ENCODE peak calls at places on chromosomes 6 and 20, in four cellular contexts. H is cardiac muscle cell, B is breast epithelium, E is GM23248. D is an unnamed sample.

GRCh38 chr6:146123611-146124010 is 94.7 kb downstream of the GRM1 start:
- DNase-seq in H (no peak), B (no peak), E (no peak), D (no peak)

GRCh38 chr20:18477821-18478220 is 10.6 kb downstream of the POLR3F start:
- DNase-seq in H (no peak), B (no peak), E (no peak), D (no peak)

GRCh38 chr6:26019261-26019845 is 56.8 kb downstream of the TRIM38 start:
- DNase-seq in H (peak; percentile 18), B (no peak), E (no peak), D (no peak)

GRCh38 chr6:17980329-17980728 is 7.1 kb downstream of the KIF13A start:
- DNase-seq in H (no peak), B (no peak), E (no peak), D (no peak)

GRCh38 chr6:120274547-120274946 is 925.0 kb upstream of the MAN1A1 start:
- DNase-seq in H (no peak), B (no peak), E (no peak), D (no peak)

GRCh38 chr20:18532626-18533025 is 24.9 kb downstream of the SEC23B start:
- DNase-seq in H (no peak), B (no peak), E (no peak), D (no peak)

GRCh38 chr6:118581489-118581959 is 33.4 kb downstream of the PLN start:
- DNase-seq in H (peak; percentile 81), B (no peak), E (peak; percentile 81), D (no peak)

GRCh38 chr6:37110455-37111155 is 59.3 kb upstream of the PIM1 start:
- DNase-seq in H (peak; percentile 57), B (no peak), E (peak; percentile 23), D (no peak)

GRCh38 chr20:55514498-55514897 is 490.8 kb downstream of the CBLN4 start:
- DNase-seq in H (no peak), B (no peak), E (no peak), D (no peak)

GRCh38 chr6:137867685-137868509 is 838 bp downstream of the TNFAIP3 start:
- DNase-seq in H (no peak), B (no peak), E (peak; percentile 53), D (peak; percentile 38)

GRCh38 chr6:13248053-13248452 is 80.3 kb downstream of the TBC1D7 start:
- DNase-seq in H (peak; percentile 64), B (no peak), E (no peak), D (no peak)

GRCh38 chr6:1562171-1562955 is 47.4 kb upstream of the FOXC1 start:
- DNase-seq in H (no peak), B (no peak), E (no peak), D (no peak)

GRCh38 chr6:146593978-146594377 is 4.8 kb upstream of the ADGB start:
- DNase-seq in H (no peak), B (no peak), E (no peak), D (no peak)

GRCh38 chr6:13229205-13230085 is 98.9 kb downstream of the TBC1D7 start:
- DNase-seq in H (peak; percentile 36), B (no peak), E (no peak), D (no peak)

DNA sequence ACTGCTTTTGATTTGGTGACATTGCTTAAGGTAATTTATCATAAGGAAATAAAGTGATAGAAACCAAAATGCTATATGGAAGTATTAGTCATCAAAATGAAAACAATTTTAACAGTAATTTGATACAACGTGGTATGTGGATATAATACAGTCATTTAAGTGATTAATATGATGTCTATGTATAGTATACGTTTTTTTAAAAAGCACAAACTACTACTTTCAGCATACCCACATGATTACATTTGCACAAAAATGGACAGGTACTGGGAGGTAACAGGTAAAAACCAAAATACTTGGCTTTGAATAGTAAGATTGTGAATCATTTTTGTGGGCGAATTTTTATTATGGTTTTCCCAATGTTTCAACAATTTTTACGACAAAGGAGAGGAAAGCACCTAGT is 97.6 kb downstream of the OGFRL1 start:
- DNase-seq in H (no peak), B (no peak), E (no peak), D (no peak)
- H3K4me1 ChIP-seq in H (peaks cover 4% of the 10 kb centered on the region), B (no peaks in the 10 kb centered on the region), E (peaks cover 38% of the 10 kb centered on the region), D (no peaks in the 10 kb centered on the region)

GRCh38 chr20:13008761-13009681 is at the start of gene SPTLC3:
- DNase-seq in H (peak; percentile 51), B (peak; percentile 55), E (peak; percentile 53), D (peak; percentile 61)
- H3K4me3 ChIP-seq in H (peak within 1 kb of the TSS; percentile 24), B (peak within 1 kb of the TSS; percentile 69), E (peak within 1 kb of the TSS; percentile 76), D (peak within 1 kb of the TSS; percentile 36)

GRCh38 chr20:53831228-53831627 is 237.6 kb upstream of the ZNF217 start:
- DNase-seq in H (no peak), B (no peak), E (no peak), D (no peak)

GRCh38 chr20:53833333-53834043 is 236.9 kb downstream of the BCAS1 start:
- DNase-seq in H (no peak), B (no peak), E (no peak), D (no peak)

GRCh38 chr20:53831812-53832211 is 238.2 kb upstream of the ZNF217 start:
- DNase-seq in H (no peak), B (no peak), E (no peak), D (no peak)

GRCh38 chr20:53834044-53834442 is 236.4 kb downstream of the BCAS1 start:
- DNase-seq in H (no peak), B (no peak), E (no peak), D (no peak)

DNA sequence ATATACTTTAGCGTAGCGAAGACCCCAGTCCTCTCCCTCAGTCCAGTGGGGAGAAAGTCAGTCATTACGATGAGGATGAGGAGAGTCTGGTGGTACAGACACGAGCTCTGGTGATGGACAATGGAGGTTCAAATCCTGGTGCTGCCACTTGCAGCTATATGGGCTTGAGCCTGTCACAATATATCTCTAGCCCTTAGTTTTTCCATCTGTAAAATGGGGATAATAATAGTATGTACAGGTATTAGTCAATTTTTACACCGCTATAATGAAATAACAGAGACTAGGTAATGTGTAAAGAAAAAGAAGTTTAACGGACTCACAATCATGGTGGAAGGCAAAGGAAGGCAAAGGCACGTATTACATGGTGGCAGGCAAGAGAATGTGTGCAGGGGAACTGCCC is 237.9 kb downstream of the BCAS1 start:
- DNase-seq in H (no peak), B (no peak), E (no peak), D (no peak)
- H3K27ac ChIP-seq in H (no peak overlapping the region), B (no peak overlapping the region), E (no peak overlapping the region), D (no peak overlapping the region)

DNA sequence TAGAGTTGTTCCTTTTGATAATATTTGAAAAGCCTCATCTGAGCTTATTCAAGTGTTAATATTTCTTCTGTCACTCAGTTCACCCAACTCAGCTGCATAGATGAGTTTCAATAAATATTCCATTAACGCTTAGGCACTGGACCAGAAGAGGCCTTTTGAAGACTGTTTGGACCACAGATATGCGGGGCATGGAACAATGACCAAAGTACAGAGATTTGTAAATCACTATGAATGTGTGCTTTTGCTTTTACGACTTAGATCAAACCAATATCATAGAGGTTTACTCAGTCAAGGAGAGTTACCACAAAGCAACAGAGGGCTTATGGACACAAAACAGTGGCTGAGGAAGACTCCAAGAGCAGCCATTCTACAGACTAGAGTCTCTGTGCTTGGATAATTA is 99.9 kb downstream of the RTN4IP1 start:
- DNase-seq in H (no peak), B (no peak), E (no peak), D (no peak)
- H3K4me1 ChIP-seq in H (peaks cover 8% of the 10 kb centered on the region), B (no peaks in the 10 kb centered on the region), E (peaks cover 64% of the 10 kb centered on the region), D (peaks cover 3% of the 10 kb centered on the region)

DNA sequence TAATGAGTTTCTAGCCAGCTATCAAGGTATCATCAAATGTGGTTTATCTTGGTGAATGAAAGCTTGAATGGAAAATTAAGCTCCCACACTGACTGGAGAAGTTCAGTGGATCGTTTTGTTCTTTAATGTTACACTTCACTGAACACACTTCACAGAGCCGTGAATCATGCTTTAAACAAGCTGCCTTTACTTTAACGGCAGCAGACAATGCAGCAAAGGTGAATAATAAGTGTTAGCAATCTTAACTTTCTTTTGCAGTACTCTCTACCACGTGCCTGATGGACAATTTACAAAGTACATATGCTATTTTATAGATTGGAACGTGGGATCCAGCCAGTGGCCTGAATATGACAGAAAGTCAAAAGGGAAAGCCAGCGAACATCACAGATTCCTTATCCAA is 424.5 kb downstream of the GRIK2 start:
- DNase-seq in H (no peak), B (no peak), E (no peak), D (no peak)
- H3K4me3 ChIP-seq in H (no peak overlapping the region), B (no peak overlapping the region), E (no peak overlapping the region), D (no peak overlapping the region)

GRCh38 chr20:47655635-47656034 is 129.6 kb downstream of the SULF2 start:
- DNase-seq in H (no peak), B (no peak), E (no peak), D (no peak)

GRCh38 chr20:47653892-47654291 is 131.4 kb downstream of the SULF2 start:
- DNase-seq in H (no peak), B (no peak), E (no peak), D (no peak)

GRCh38 chr20:47652794-47653193 is 132.5 kb downstream of the SULF2 start:
- DNase-seq in H (no peak), B (no peak), E (no peak), D (no peak)

GRCh38 chr20:47654370-47654769 is 130.9 kb downstream of the SULF2 start:
- DNase-seq in H (no peak), B (no peak), E (no peak), D (no peak)

DNA sequence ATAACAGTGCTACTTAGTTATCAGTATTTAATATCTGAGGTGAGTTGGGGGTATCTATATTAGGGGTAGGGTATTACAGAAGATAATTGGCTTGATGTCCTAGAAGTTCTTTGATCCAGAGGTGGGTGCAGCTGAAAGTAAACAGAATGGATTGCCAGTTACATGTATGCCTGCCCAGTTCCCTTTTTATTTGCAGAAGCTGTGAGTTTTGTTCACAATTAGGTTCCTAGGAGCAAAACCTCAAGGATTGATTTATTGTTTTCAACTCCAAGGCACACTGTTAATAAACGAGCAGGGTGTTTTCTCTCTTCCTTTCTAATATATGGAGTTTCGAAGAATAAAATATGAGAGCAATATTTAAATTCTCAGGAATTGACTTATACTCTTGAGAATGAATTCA is 129.0 kb downstream of the SULF2 start:
- DNase-seq in H (no peak), B (no peak), E (no peak), D (no peak)
- H3K27ac ChIP-seq in H (no peak overlapping the region), B (no peak overlapping the region), E (no peak overlapping the region), D (no peak overlapping the region)

GRCh38 chr20:41009960-41010359 is 18.7 kb upstream of the TOP1 start:
- DNase-seq in H (peak; percentile 46), B (no peak), E (no peak), D (no peak)
- H3K4me1 ChIP-seq in H (no peaks in the 10 kb centered on the region), B (no peaks in the 10 kb centered on the region), E (peaks cover 27% of the 10 kb centered on the region), D (no peaks in the 10 kb centered on the region)